ENCODE peak calls at places on chromosomes 2 and 18, in ten cellular contexts. Q is heart left ventricle, E is tibial nerve, J is IMR-90, R is A549, X is HCT116, P is adrenal gland, S is Peyer's patch, G is sigmoid colon, N is transverse colon. Z is an unnamed sample. For H3K4me1, the result is how much of the 10 kb centered on the place peaks cover.

GRCh38 chr2:24024018-24024417 is 14.1 kb downstream of the MFSD2B start:
- DNase-seq in Q (no peak), E (no peak), J (peak), R (peak), X (no peak), P (no peak), S (no peak), G (no peak), N (no peak), Z (no peak)

GRCh38 chr18:77547757-77548156 is 298.1 kb downstream of the GALR1 start:
- DNase-seq in Q (peak), E (no peak), J (no peak), R (no peak), X (no peak), P (no peak), S (no peak), G (no peak), N (peak), Z (peak)

GRCh38 chr2:239649309-239649708 is 248.5 kb upstream of the HDAC4 start:
- DNase-seq in Q (no peak), E (no peak), J (no peak), R (no peak), X (no peak), P (no peak), S (peak), G (no peak), N (no peak), Z (no peak)

GRCh38 chr2:43224131-43224570 is 2.3 kb downstream of the ZFP36L2 start:
- DNase-seq in Q (peak), E (peak), J (peak), R (peak), X (no peak), P (peak), S (peak), G (peak), N (peak), Z (peak)

GRCh38 chr18:63161032-63161727 is 158.4 kb downstream of the BCL2 start:
- DNase-seq in Q (no peak), E (no peak), J (no peak), R (no peak), X (no peak), P (no peak), S (no peak), G (no peak), N (no peak), Z (no peak)

GRCh38 chr2:118121986-118122767 is 33.9 kb downstream of the INSIG2 start:
- DNase-seq in Q (no peak), E (no peak), J (no peak), R (no peak), X (no peak), P (no peak), S (no peak), G (no peak), N (no peak), Z (no peak)

GRCh38 chr2:224357098-224357901 is 44.6 kb downstream of the FAM124B start:
- DNase-seq in Q (no peak), E (peak), J (peak), R (peak), X (peak), P (peak), S (peak), G (no peak), N (peak), Z (peak)

GRCh38 chr2:70697603-70698383 is 70.2 kb downstream of the ADD2 start:
- DNase-seq in Q (no peak), E (no peak), J (no peak), R (no peak), X (no peak), P (peak), S (no peak), G (peak), N (no peak), Z (no peak)

GRCh38 chr2:10415640-10416039 is 32.5 kb downstream of the ODC1 start:
- DNase-seq in Q (no peak), E (no peak), J (no peak), R (no peak), X (no peak), P (no peak), S (no peak), G (no peak), N (no peak), Z (no peak)

GRCh38 chr18:79068946-79069791 is at the start of gene ATP9B:
- DNase-seq in Q (peak), E (peak), J (peak), R (peak), X (peak), P (peak), S (peak), G (peak), N (peak), Z (peak)
- TF ChIP-seq POLR2A in Q (peak), E (peak), J (peak), R (peak), X (no peak), P (peak), S (peak), G (no peak), N (peak), Z (peak)

GRCh38 chr2:67476808-67477790 is 80.0 kb downstream of the ETAA1 start:
- DNase-seq in Q (no peak), E (no peak), J (peak), R (peak), X (peak), P (peak), S (peak), G (peak), N (peak), Z (peak)
- TF ChIP-seq CTCF in Q (peak), E (peak), J (peak), R (peak), X (peak), P (peak), S (peak), G (no peak), N (peak), Z (peak)

DNA sequence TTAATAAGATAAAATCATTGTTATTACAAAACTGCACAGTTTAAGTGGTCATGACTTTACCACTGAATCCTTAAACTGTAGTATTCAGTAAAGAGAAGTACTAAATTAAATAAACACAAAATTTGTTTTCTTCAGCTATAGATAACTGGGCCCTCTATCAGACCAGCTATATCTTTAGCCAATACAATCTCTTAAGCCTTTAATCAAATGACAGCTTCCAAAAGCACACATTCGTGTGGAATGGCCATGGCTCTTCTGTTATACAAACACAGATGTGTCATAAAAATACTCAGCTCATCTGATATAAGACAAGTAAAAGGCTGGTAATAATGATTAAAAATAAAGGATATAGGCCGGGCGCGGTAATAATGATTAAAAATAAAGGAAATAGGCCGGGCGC is 57.6 kb upstream of the CDKL4 start:
- DNase-seq in Q (no peak), E (no peak), J (no peak), R (no peak), X (no peak), P (no peak), S (no peak), G (no peak), N (no peak), Z (no peak)
- H3K4me1 ChIP-seq in Q (under half), E (under half), J (under half), R (under half), X (under half), P (under half), S (under half), G (under half), N (under half), Z (under half)

DNA sequence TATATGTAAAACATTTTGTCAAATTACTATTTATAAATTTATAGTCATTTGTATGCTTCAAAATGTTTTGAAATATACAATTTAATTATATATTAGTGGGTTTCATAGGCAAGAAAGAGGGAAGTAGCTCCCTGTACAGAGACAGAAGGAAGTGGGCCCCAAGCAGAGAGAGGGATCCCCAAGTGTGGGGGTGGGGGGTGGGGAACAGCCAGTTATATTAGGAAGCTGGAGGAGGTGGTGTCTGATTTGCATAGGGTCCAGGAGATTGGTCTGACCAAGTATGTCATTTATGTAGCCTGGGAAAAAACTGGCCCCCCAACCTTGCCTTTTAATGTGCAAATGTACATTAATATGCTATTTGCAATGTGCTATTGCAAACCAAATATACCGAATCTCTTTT is 76.5 kb upstream of the ZSWIM2 start:
- DNase-seq in Q (no peak), E (no peak), J (no peak), R (no peak), X (no peak), P (no peak), S (no peak), G (no peak), N (no peak), Z (no peak)
- TF ChIP-seq POLR2A in Q (no peak), E (no peak), J (no peak), R (no peak), X (no peak), P (no peak), S (no peak), G (no peak), N (no peak), Z (no peak)

DNA sequence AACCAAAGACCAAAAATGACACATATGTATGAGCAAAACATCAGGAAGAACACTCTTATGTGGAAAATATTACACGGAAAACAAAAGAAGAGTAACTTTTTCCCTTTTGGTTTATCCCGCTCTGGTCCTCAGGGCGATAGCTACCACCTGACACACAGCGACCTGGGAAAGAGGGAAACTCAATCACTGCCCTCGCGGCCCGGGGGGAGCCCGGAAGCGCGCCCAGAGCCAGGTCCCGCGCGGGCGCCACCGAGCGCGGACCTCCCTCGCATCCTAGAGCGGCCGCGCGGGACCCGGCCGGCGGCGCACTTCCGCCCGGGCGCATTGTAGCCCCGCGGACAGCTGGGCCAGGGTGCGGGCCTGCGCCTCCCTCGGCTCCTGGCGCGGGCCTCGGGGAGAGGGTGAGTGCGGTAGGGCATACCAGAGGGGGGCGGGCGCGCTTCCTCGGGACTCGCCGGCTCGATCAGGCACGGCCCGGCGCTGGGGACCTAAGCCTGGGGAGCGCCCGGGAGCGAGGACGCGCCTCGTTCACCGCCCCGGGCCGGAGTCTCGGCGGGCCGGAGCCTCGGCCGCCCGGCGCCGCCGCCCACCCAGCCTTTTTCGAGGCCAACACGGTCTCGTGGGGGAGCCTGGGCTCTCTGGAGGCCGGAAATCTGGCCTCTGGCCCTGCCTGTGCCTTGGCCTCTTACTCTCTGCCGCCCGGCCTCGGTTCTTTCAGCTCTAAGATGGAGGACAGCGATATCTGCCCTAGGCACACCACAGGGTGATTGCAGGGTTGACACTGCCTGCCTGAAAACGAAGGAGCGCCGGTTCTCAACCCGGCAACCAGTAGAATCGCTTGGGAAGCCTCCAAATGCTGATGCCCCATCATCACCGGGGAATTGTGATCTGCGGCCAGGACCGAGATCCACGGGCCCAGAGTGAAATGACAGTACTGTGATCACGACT is at the start of gene ELAC1:
- DNase-seq in Q (peak), E (peak), J (peak), R (peak), X (peak), P (peak), S (peak), G (peak), N (peak), Z (peak)
- TF ChIP-seq CTCF in Q (peak), E (no peak), J (peak), R (no peak), X (no peak), P (no peak), S (no peak), G (no peak), N (no peak), Z (peak)

GRCh38 chr2:177283871-177284270 is 19.3 kb upstream of the NFE2L2 start:
- DNase-seq in Q (no peak), E (no peak), J (no peak), R (no peak), X (no peak), P (no peak), S (no peak), G (no peak), N (no peak), Z (no peak)

GRCh38 chr2:177282101-177282573 is 17.6 kb upstream of the NFE2L2 start:
- DNase-seq in Q (peak), E (no peak), J (peak), R (no peak), X (no peak), P (no peak), S (no peak), G (no peak), N (no peak), Z (no peak)

GRCh38 chr2:177282787-177283533 is 18.4 kb upstream of the NFE2L2 start:
- DNase-seq in Q (no peak), E (no peak), J (no peak), R (no peak), X (no peak), P (no peak), S (no peak), G (no peak), N (no peak), Z (no peak)

GRCh38 chr2:177281400-177282021 is 17.0 kb upstream of the NFE2L2 start:
- DNase-seq in Q (no peak), E (no peak), J (no peak), R (no peak), X (no peak), P (no peak), S (no peak), G (no peak), N (no peak), Z (no peak)

DNA sequence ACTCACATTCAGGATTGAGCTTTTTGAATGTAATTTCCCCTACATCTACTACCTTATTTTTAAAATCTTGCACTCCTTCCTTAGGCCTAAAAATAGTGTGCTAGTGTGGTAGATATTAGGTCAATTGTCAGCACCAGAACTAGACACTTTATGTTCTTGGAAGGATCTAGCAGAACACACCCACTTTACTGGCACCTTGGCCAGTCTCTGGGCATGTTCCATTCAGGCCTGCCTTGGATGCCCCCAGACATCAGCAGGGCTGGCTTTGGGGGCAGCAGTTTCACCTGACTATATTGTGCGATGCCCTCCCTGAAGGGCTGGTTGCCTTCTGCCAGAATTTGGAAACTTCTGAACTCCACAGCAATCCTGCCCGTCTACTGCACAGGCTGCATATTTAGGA is 15.3 kb upstream of the NFE2L2 start:
- DNase-seq in Q (no peak), E (no peak), J (no peak), R (no peak), X (no peak), P (no peak), S (no peak), G (no peak), N (no peak), Z (no peak)
- H3K4me1 ChIP-seq in Q (under half), E (under half), J (under half), R (under half), X (under half), P (under half), S (under half), G (under half), N (under half), Z (under half)

GRCh38 chr2:196318517-196319377 is 147.4 kb upstream of the STK17B start:
- DNase-seq in Q (peak), E (no peak), J (no peak), R (no peak), X (no peak), P (no peak), S (no peak), G (no peak), N (no peak), Z (no peak)

GRCh38 chr2:196314157-196314556 is 142.8 kb upstream of the STK17B start:
- DNase-seq in Q (no peak), E (no peak), J (no peak), R (no peak), X (no peak), P (no peak), S (no peak), G (no peak), N (no peak), Z (no peak)

GRCh38 chr2:196314780-196315179 is 143.4 kb upstream of the STK17B start:
- DNase-seq in Q (peak), E (no peak), J (no peak), R (peak), X (no peak), P (no peak), S (no peak), G (no peak), N (no peak), Z (no peak)

GRCh38 chr2:196315388-196316049 is 144.1 kb upstream of the STK17B start:
- DNase-seq in Q (no peak), E (no peak), J (peak), R (peak), X (no peak), P (no peak), S (no peak), G (no peak), N (no peak), Z (no peak)

GRCh38 chr2:196316050-196316430 is 144.7 kb upstream of the STK17B start:
- DNase-seq in Q (no peak), E (no peak), J (peak), R (peak), X (no peak), P (no peak), S (no peak), G (no peak), N (no peak), Z (no peak)
- TF ChIP-seq POLR2A in Q (no peak), E (no peak), J (no peak), R (no peak), X (no peak), P (no peak), S (no peak), G (no peak), N (no peak), Z (no peak)

DNA sequence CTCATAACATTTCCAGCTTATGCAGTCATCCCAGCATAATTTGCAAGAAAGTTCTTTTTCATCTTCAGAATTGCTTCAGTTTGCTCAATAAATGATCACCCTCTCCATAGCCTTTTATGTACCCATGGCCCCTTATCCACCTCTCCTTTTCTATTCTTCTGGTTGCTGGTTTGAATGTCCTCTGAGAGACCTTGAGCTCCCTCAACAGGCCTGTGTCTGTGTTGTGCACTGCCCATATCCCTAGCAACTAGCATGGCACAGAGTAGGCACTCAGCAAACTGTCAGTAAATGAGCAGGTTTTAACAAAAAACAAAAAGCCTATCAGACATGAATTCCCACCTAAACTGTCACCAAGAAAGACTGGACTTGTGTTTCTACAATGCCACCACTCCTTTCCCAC is 160.5 kb downstream of the AKAIN1 start:
- DNase-seq in Q (no peak), E (no peak), J (no peak), R (no peak), X (no peak), P (no peak), S (no peak), G (no peak), N (no peak), Z (no peak)
- TF ChIP-seq CTCF in Q (no peak), E (no peak), J (no peak), R (no peak), X (no peak), P (no peak), S (no peak), G (no peak), N (no peak), Z (no peak)

DNA sequence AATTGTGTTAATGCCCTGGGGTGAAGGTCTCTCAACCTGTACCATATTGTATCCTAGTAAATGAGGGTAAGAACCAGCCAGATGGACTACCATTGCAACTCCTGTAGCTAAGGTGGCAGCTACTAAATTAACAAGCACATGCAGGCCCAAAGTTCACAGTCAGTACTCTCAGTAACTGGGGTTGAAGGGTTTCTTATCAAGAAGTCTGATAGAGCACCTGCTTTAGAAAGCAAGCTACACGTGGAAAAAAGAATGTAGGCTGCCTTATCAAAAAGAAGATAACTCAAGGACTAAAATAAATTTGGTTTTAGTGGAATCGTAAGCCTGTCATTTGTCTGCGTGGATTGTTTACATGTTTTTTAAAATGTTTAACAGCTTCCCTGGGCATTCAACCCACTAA is 36.7 kb downstream of the LPIN2 start:
- DNase-seq in Q (no peak), E (no peak), J (no peak), R (no peak), X (no peak), P (no peak), S (no peak), G (no peak), N (no peak), Z (no peak)
- H3K4me1 ChIP-seq in Q (under half), E (under half), J (under half), R (half or more), X (under half), P (under half), S (under half), G (half or more), N (under half), Z (under half)

DNA sequence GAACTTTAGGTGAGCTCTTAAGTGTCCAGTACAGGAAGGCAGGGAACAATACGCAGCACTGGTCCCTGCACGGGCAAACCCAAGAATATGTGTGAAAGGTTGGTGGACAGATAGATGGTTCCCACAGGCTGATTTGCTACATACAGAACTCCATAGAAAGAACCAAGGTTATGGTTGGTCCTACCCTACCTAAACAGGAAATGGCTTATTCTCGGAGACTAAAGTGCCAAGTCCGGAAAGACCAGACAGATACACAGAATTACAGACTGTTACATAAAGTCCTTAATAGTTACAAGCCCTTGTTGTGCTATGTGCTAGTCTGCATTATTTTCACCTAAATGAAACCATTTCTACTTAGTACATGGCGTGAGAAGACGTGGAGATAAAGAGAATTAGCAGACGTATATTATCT is 1.2 kb downstream of the REV1 start:
- DNase-seq in Q (no peak), E (no peak), J (peak), R (peak), X (no peak), P (no peak), S (no peak), G (no peak), N (peak), Z (no peak)
- TF ChIP-seq POLR2A in Q (no peak), E (no peak), J (no peak), R (no peak), X (no peak), P (no peak), S (peak), G (no peak), N (peak), Z (no peak)